ENCODE peak calls at places on chromosome 19, in six cellular contexts. K, T, H, I, Q and G are unnamed samples.
A peak's percentile ranks its signal among the peaks of the same experiment; 100 is the strongest.

GRCh38 chr19:13240312-13241022 is 90.3 kb downstream of the IER2 start:
- DNase-seq in T (no peak), I (no peak), K (no peak), H (no peak), Q (no peak), G (no peak)

GRCh38 chr19:11530432-11530831 is 1.5 kb upstream of the ECSIT start:
- DNase-seq in H (peak; percentile 78), T (peak; percentile 82), Q (peak; percentile 97), I (no peak), K (peak; percentile 92), G (peak; percentile 58)

GRCh38 chr19:50492303-50493052 is 15.8 kb upstream of the GARIN5A start:
- DNase-seq in I (no peak), Q (peak; percentile 44), T (no peak), K (no peak), H (no peak), G (peak; percentile 17)

GRCh38 chr19:39372047-39372802 is 18.7 kb downstream of the PAF1 start:
- DNase-seq in H (peak; percentile 93), Q (no peak), K (no peak), I (no peak), T (no peak), G (peak; percentile 72)

GRCh38 chr19:1214862-1215731 is 9.5 kb downstream of the STK11 start:
- DNase-seq in K (peak; percentile 73), I (no peak), T (no peak), Q (no peak), H (no peak), G (no peak)

GRCh38 chr19:35346193-35347052 is 1.3 kb upstream of the FFAR1 start:
- DNase-seq in Q (no peak), K (no peak), I (no peak), H (no peak), T (no peak), G (no peak)

GRCh38 chr19:18967358-18968146 is 26.5 kb upstream of the HOMER3 start:
- DNase-seq in H (peak; percentile 32), I (no peak), K (peak; percentile 91), Q (no peak), T (no peak), G (peak; percentile 48)

GRCh38 chr19:58001895-58002369 is 688 bp downstream of the ZNF606 start:
- DNase-seq in H (peak; percentile 5), I (no peak), T (no peak), K (peak; percentile 9), Q (peak; percentile 54), G (peak; percentile 49)

GRCh38 chr19:8138201-8138600 is 11.2 kb downstream of the FBN3 start:
- DNase-seq in Q (no peak), H (no peak), K (no peak), I (no peak), T (no peak), G (no peak)

GRCh38 chr19:29583196-29584006 is 22.7 kb upstream of the POP4 start:
- DNase-seq in K (no peak), H (peak; percentile 48), I (no peak), Q (no peak), T (no peak), G (no peak)

GRCh38 chr19:13935765-13936486 is 2.3 kb downstream of the PODNL1 start:
- DNase-seq in Q (peak; percentile 64), K (no peak), H (no peak), I (peak; percentile 35), T (no peak), G (no peak)

GRCh38 chr19:44111910-44112463 is 1.2 kb upstream of the ZNF225 start:
- DNase-seq in T (peak; percentile 88), Q (peak; percentile 98), I (peak; percentile 57), H (peak; percentile 92), K (peak; percentile 8), G (peak; percentile 97)

GRCh38 chr19:12948597-12949362 is 3.1 kb downstream of the RAD23A start:
- DNase-seq in I (no peak), K (no peak), H (no peak), T (no peak), Q (no peak), G (no peak)

GRCh38 chr19:16521715-16522289 is 20.4 kb downstream of the CHERP start:
- DNase-seq in I (no peak), Q (no peak), K (no peak), T (no peak), H (no peak), G (no peak)

GRCh38 chr19:9037415-9038062 is 27.3 kb upstream of the MUC16 start:
- DNase-seq in I (no peak), K (peak; percentile 88), Q (no peak), T (no peak), H (no peak), G (no peak)

GRCh38 chr19:18940791-18941627 is at the start of gene HOMER3:
- DNase-seq in H (peak; percentile 39), K (peak; percentile 83), I (peak; percentile 81), T (no peak), Q (peak; percentile 53), G (peak; percentile 58)

GRCh38 chr19:53868091-53868891 is 608 bp downstream of the MYADM start:
- DNase-seq in I (no peak), T (no peak), H (peak; percentile 42), Q (peak; percentile 88), K (peak; percentile 58), G (peak; percentile 76)

GRCh38 chr19:15776264-15776663 is 11.2 kb upstream of the OR10H5 start:
- DNase-seq in I (no peak), K (no peak), T (no peak), Q (no peak), H (no peak), G (no peak)

GRCh38 chr19:1265611-1266115 is 3.5 kb upstream of the CIRBP start:
- DNase-seq in H (peak; percentile 80), K (peak; percentile 56), I (no peak), Q (peak; percentile 43), T (no peak), G (peak; percentile 98)

GRCh38 chr19:58009301-58009665 is 6.7 kb upstream of the ZNF606 start:
- DNase-seq in K (no peak), Q (no peak), I (no peak), T (no peak), H (no peak), G (no peak)

GRCh38 chr19:10104665-10105221 is 1.4 kb upstream of the PPAN start:
- DNase-seq in T (no peak), I (no peak), Q (no peak), K (no peak), H (no peak), G (no peak)

GRCh38 chr19:56321981-56322558 is 7.4 kb upstream of the ZSCAN5A start:
- DNase-seq in T (no peak), Q (no peak), K (no peak), H (no peak), I (no peak), G (no peak)

GRCh38 chr19:6587093-6587820 is 3.7 kb downstream of the CD70 start:
- DNase-seq in I (no peak), H (no peak), K (no peak), T (no peak), Q (peak; percentile 82), G (no peak)
- H3K4me3 ChIP-seq in I (peak overlapping the region; percentile 55), H (no peak overlapping the region), K (no peak overlapping the region), T (peak overlapping the region; percentile 60), Q (peak overlapping the region; percentile 52), G (no peak overlapping the region)

GRCh38 chr19:6767357-6768235 is at the start of gene SH2D3A:
- DNase-seq in T (peak; percentile 96), I (peak; percentile 57), Q (peak; percentile 98), K (peak; percentile 100), H (peak; percentile 15), G (peak; percentile 19)
- H2AK5ac ChIP-seq in T (peak within 1 kb of the TSS; percentile 87), I (peak within 1 kb of the TSS; percentile 54), Q (peak within 1 kb of the TSS; percentile 89), K (peak within 1 kb of the TSS; percentile 53), H (no peak within 1 kb of the TSS), G (no peak within 1 kb of the TSS)

DNA sequence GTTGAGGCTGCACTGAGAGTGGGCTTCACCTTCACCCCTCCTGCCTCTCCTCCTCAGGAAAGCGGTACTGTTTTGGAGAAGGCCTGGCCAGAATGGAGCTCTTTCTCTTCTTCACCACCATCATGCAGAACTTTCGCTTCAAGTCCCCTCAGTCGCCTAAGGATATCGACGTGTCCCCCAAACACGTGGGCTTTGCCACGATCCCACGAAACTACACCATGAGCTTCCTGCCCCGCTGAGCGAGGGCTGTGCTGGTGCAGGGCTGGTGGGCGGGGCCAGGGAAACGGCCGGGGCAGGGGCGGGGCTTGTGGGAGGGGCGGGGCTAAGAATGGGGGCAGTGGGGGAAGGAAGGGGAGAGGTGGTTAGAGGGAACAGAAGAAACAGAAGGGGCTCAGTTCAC is 7.5 kb downstream of the CYP2A13 start:
- DNase-seq in Q (no peak), I (no peak), K (no peak), T (no peak), H (no peak), G (no peak)
- H3K18ac ChIP-seq in Q (no peak overlapping the region), I (no peak overlapping the region), K (no peak overlapping the region), T (no peak overlapping the region), H (no peak overlapping the region), G (no peak overlapping the region)

GRCh38 chr19:55117636-55118391 is at the start of gene PPP1R12C:
- DNase-seq in H (peak; percentile 99), I (peak; percentile 97), Q (peak; percentile 100), K (peak; percentile 99), T (peak; percentile 92), G (peak; percentile 99)
- H3K4me3 ChIP-seq in H (peak within 1 kb of the TSS; percentile 69), I (peak within 1 kb of the TSS; percentile 98), Q (peak within 1 kb of the TSS; percentile 91), K (peak within 1 kb of the TSS; percentile 84), T (peak within 1 kb of the TSS; percentile 89), G (peak within 1 kb of the TSS; percentile 73)

GRCh38 chr19:31317542-31317941 is 31.7 kb downstream of the TSHZ3 start:
- DNase-seq in H (no peak), I (no peak), Q (no peak), K (no peak), T (no peak), G (no peak)
- H2AK5ac ChIP-seq in H (peak overlapping the region; percentile 70), I (no peak overlapping the region), Q (no peak overlapping the region), K (no peak overlapping the region), T (no peak overlapping the region), G (no peak overlapping the region)

GRCh38 chr19:45139286-45140143 is 21.3 kb downstream of the NKPD1 start:
- DNase-seq in I (no peak), T (no peak), H (no peak), K (no peak), Q (no peak), G (no peak)

GRCh38 chr19:45135176-45135575 is 25.6 kb downstream of the NKPD1 start:
- DNase-seq in H (no peak), K (no peak), T (no peak), I (no peak), Q (no peak), G (no peak)

GRCh38 chr19:45137179-45137761 is 23.5 kb downstream of the NKPD1 start:
- DNase-seq in H (no peak), K (no peak), Q (no peak), T (no peak), I (no peak), G (no peak)

GRCh38 chr19:45138303-45138751 is 22.5 kb downstream of the NKPD1 start:
- DNase-seq in T (no peak), K (no peak), I (no peak), Q (no peak), H (no peak), G (no peak)

GRCh38 chr19:45136507-45137178 is 24.1 kb downstream of the NKPD1 start:
- DNase-seq in Q (no peak), T (no peak), I (no peak), K (no peak), H (no peak), G (no peak)
- H3K18ac ChIP-seq in Q (no peak overlapping the region), T (peak overlapping the region; percentile 7), I (peak overlapping the region; percentile 62), K (peak overlapping the region; percentile 73), H (no peak overlapping the region), G (no peak overlapping the region)

DNA sequence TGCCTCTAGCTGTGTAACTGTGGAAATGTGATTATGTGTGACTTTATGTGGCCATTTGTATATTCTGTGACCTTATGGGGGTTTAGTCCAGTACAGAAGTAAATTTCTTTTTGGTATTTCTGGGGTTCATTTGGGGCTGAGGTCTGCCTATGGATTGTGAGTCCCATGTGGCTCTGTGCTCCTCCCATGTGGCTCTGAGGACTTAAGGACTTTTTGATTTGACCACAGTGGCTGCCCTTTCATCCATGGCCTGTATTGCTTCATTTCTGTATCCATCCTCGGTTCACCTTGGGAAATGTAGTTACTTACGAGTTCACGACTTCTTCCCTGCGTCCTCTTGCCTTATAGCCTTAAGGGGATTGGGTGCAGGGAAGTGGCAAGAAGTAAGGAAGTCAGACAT is 1.0 kb downstream of the ZNF420 start:
- DNase-seq in H (no peak), K (no peak), I (no peak), Q (no peak), T (no peak), G (no peak)
- H3K4me3 ChIP-seq in H (peak overlapping the region; percentile 93), K (no peak overlapping the region), I (peak overlapping the region; percentile 98), Q (peak overlapping the region; percentile 94), T (peak overlapping the region; percentile 97), G (peak overlapping the region; percentile 94)